ENCODE peak calls at places on chromosomes 12 and 14, in eight cellular contexts. Z is H9, N is cardiac fibroblast, L is uterus, P is fibroblast of villous mesenchyme, X is lower leg skin, G is foreskin fibroblast, Q is GM13976. J is an unnamed sample.

GRCh38 chr12:95621725-95622124 is 70.4 kb upstream of the USP44 start:
- DNase-seq in Z (no peak), N (no peak), L (no peak), P (no peak), X (no peak), G (no peak), Q (no peak), J (no peak)

GRCh38 chr14:76760331-76761197 is 704 bp upstream of the VASH1 start:
- DNase-seq in Z (peak; percentile 23), N (no peak), L (no peak), P (no peak), X (peak; percentile 59), G (no peak), Q (peak; percentile 32), J (no peak)

GRCh38 chr12:50201987-50202521 is 34.9 kb upstream of the CERS5 start:
- DNase-seq in Z (peak; percentile 47), N (peak; percentile 94), L (no peak), P (peak; percentile 90), X (no peak), G (peak; percentile 92), Q (no peak), J (no peak)

GRCh38 chr12:50845021-50845647 is 2.4 kb downstream of the TMPRSS12 start:
- DNase-seq in Z (no peak), N (no peak), L (no peak), P (no peak), X (no peak), G (peak; percentile 32), Q (no peak), J (no peak)

GRCh38 chr12:2335517-2335916 is 282.7 kb downstream of the CACNA1C start:
- DNase-seq in Z (no peak), N (no peak), L (no peak), P (peak; percentile 82), X (no peak), G (peak; percentile 67), Q (no peak), J (no peak)

GRCh38 chr14:47435331-47435965 is 240.0 kb downstream of the MDGA2 start:
- DNase-seq in Z (no peak), N (no peak), L (no peak), P (no peak), X (no peak), G (no peak), Q (no peak), J (no peak)

GRCh38 chr12:102426599-102427541 is 53.5 kb downstream of the IGF1 start:
- DNase-seq in Z (no peak), N (no peak), L (no peak), P (no peak), X (no peak), G (no peak), Q (no peak), J (no peak)

GRCh38 chr14:99548285-99548684 is 55.7 kb downstream of the CCDC85C start:
- DNase-seq in Z (no peak), N (no peak), L (no peak), P (no peak), X (no peak), G (no peak), Q (no peak), J (no peak)

GRCh38 chr12:72346331-72346944 is 74.3 kb downstream of the TRHDE start:
- DNase-seq in Z (peak; percentile 89), N (peak; percentile 76), L (peak; percentile 29), P (peak; percentile 61), X (no peak), G (peak; percentile 66), Q (no peak), J (peak; percentile 7)

GRCh38 chr12:6020930-6021329 is 75.9 kb upstream of the ANO2 start:
- DNase-seq in Z (no peak), N (no peak), L (no peak), P (no peak), X (no peak), G (no peak), Q (no peak), J (no peak)

GRCh38 chr14:77248666-77249065 is 22.3 kb downstream of the NGB start:
- DNase-seq in Z (no peak), N (peak; percentile 33), L (no peak), P (no peak), X (no peak), G (no peak), Q (no peak), J (no peak)

GRCh38 chr12:7927470-7927869 is 8.5 kb downstream of the SLC2A3 start:
- DNase-seq in Z (no peak), N (no peak), L (no peak), P (peak; percentile 13), X (no peak), G (no peak), Q (no peak), J (no peak)

GRCh38 chr14:32400480-32400879 is 71.4 kb downstream of the AKAP6 start:
- DNase-seq in Z (no peak), N (no peak), L (no peak), P (peak; percentile 36), X (no peak), G (peak; percentile 8), Q (no peak), J (no peak)

GRCh38 chr12:10278104-10278503 is 29.6 kb upstream of the KLRD1 start:
- DNase-seq in Z (no peak), N (no peak), L (no peak), P (no peak), X (no peak), G (no peak), Q (no peak), J (no peak)

GRCh38 chr14:76293923-76294322 is 82.0 kb upstream of the ESRRB start:
- DNase-seq in Z (no peak), N (no peak), L (no peak), P (no peak), X (peak; percentile 32), G (no peak), Q (no peak), J (no peak)

GRCh38 chr12:15979096-15980091 is 68.3 kb downstream of the DERA start:
- DNase-seq in Z (peak; percentile 70), N (peak; percentile 87), L (no peak), P (peak; percentile 68), X (no peak), G (peak; percentile 65), Q (peak; percentile 29), J (peak; percentile 19)

GRCh38 chr14:21734457-21735074 is 60.9 kb upstream of the OR4E1 start:
- DNase-seq in Z (no peak), N (peak; percentile 67), L (no peak), P (peak; percentile 51), X (no peak), G (no peak), Q (peak; percentile 44), J (peak; percentile 35)

GRCh38 chr12:75814856-75815754 is 216.5 kb downstream of the PHLDA1 start:
- DNase-seq in Z (no peak), N (peak; percentile 98), L (peak; percentile 56), P (peak; percentile 97), X (no peak), G (peak; percentile 93), Q (peak; percentile 25), J (peak; percentile 14)

GRCh38 chr12:108179305-108179704 is 50.2 kb downstream of the WSCD2 start:
- DNase-seq in Z (no peak), N (no peak), L (no peak), P (no peak), X (peak; percentile 50), G (no peak), Q (no peak), J (no peak)

GRCh38 chr12:42145197-42145549 is 499 bp upstream of the GXYLT1 start:
- DNase-seq in Z (no peak), N (no peak), L (no peak), P (peak; percentile 24), X (no peak), G (no peak), Q (no peak), J (no peak)

GRCh38 chr14:42475289-42475688 is 868.6 kb downstream of the LRFN5 start:
- DNase-seq in Z (peak; percentile 55), N (no peak), L (no peak), P (no peak), X (no peak), G (no peak), Q (no peak), J (no peak)

GRCh38 chr14:42470427-42470719 is 863.7 kb downstream of the LRFN5 start:
- DNase-seq in Z (no peak), N (no peak), L (no peak), P (no peak), X (no peak), G (no peak), Q (no peak), J (no peak)

GRCh38 chr14:42469637-42470426 is 863.2 kb downstream of the LRFN5 start:
- DNase-seq in Z (no peak), N (peak; percentile 6), L (no peak), P (no peak), X (no peak), G (no peak), Q (no peak), J (no peak)
- TF ChIP-seq CTCF in Z (no peak), N (no peak), L (no peak), P (no peak), X (no peak), G (no peak), Q (no peak), J (no peak)

GRCh38 chr14:42535397-42535796 is 928.7 kb downstream of the LRFN5 start:
- DNase-seq in Z (peak; percentile 55), N (no peak), L (no peak), P (no peak), X (no peak), G (no peak), Q (no peak), J (no peak)
- TF ChIP-seq CTCF in Z (peak; percentile 55), N (no peak), L (no peak), P (no peak), X (no peak), G (no peak), Q (no peak), J (no peak)

GRCh38 chr12:52534482-52534881 is 14.3 kb upstream of the KRT5 start:
- DNase-seq in Z (no peak), N (no peak), L (no peak), P (no peak), X (no peak), G (no peak), Q (no peak), J (no peak)
- TF ChIP-seq CTCF in Z (peak; percentile 52), N (peak; percentile 5), L (no peak), P (no peak), X (no peak), G (no peak), Q (no peak), J (no peak)

DNA sequence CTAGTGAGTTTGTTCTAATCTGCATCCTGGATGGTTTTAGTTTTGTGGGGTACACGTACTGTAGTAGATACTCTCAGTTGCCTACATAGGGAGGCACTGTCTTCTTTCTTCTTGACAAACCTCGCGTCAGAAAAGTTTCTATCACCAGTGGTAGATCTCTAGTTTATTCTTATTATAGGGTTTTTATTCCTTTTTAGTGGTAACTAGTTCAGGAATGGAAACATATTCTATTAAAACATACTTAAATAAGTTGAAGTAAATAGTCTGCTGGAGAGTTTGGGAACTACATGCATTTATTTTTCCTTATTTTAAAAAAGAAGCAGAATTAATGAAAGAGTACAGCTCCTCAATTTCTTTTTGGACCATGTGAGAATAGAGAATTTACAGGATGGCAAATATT is 33.6 kb upstream of the OR9K2 start:
- DNase-seq in Z (no peak), N (no peak), L (no peak), P (no peak), X (no peak), G (no peak), Q (no peak), J (no peak)
- TF ChIP-seq CTCF in Z (peak; percentile 39), N (no peak), L (no peak), P (no peak), X (no peak), G (no peak), Q (no peak), J (no peak)